ENCODE peak calls at places on chromosomes 7 and 10, in seven cellular contexts. M, K, X, W, J, N and D are unnamed samples.

GRCh38 chr10:84244651-84245270 is at the start of gene RGR:
- DNase-seq in W (no peak), X (no peak), M (peak), N (no peak), K (no peak), J (no peak), D (peak)

GRCh38 chr7:108265007-108265406 is 134.8 kb upstream of the LAMB4 start:
- DNase-seq in M (no peak), K (no peak), N (no peak), J (no peak), W (no peak), X (no peak), D (no peak)

GRCh38 chr10:115278294-115278693 is 185.1 kb downstream of the ATRNL1 start:
- DNase-seq in K (no peak), W (no peak), N (no peak), X (peak), J (no peak), M (no peak), D (no peak)

GRCh38 chr10:110833234-110833940 is 38.3 kb upstream of the PDCD4 start:
- DNase-seq in K (peak), J (no peak), N (peak), W (no peak), X (no peak), M (peak), D (no peak)

GRCh38 chr7:8413600-8413999 is 19.8 kb upstream of the NXPH1 start:
- DNase-seq in X (no peak), M (no peak), K (no peak), W (no peak), J (no peak), N (no peak), D (no peak)

GRCh38 chr10:97810476-97810875 is 38.7 kb upstream of the SFRP5 start:
- DNase-seq in N (no peak), X (no peak), M (peak), W (peak), K (no peak), J (no peak), D (no peak)

GRCh38 chr7:104814671-104815400 is 199.2 kb upstream of the KMT2E start:
- DNase-seq in K (no peak), X (no peak), W (no peak), M (no peak), N (no peak), J (no peak), D (no peak)

GRCh38 chr7:80659120-80660055 is 20.9 kb downstream of the CD36 start:
- DNase-seq in K (no peak), J (no peak), W (peak), X (peak), M (peak), N (no peak), D (peak)

GRCh38 chr10:7768417-7768816 is 19.4 kb downstream of the KIN start:
- DNase-seq in W (no peak), N (no peak), K (no peak), M (no peak), X (no peak), J (no peak), D (no peak)

GRCh38 chr10:3107426-3107961 is 40.1 kb downstream of the PFKP start:
- DNase-seq in M (no peak), X (no peak), W (peak), N (peak), J (no peak), K (no peak), D (peak)

GRCh38 chr10:119542990-119543813 is 683 bp upstream of the RGS10 start:
- DNase-seq in J (peak), M (peak), N (peak), K (peak), W (peak), X (peak), D (peak)

GRCh38 chr7:136405931-136406777 is 429.0 kb upstream of the MTPN start:
- DNase-seq in N (no peak), X (peak), J (peak), M (peak), K (peak), W (peak), D (peak)

GRCh38 chr7:48183370-48183743 is 12.1 kb downstream of the ABCA13 start:
- DNase-seq in W (no peak), X (no peak), M (no peak), N (no peak), J (no peak), K (no peak), D (peak)

GRCh38 chr7:151782598-151783448 is 94.1 kb downstream of the PRKAG2 start:
- DNase-seq in W (peak), X (peak), J (peak), M (peak), K (peak), N (peak), D (peak)

GRCh38 chr7:157687158-157687557 is 350.4 kb downstream of the DNAJB6 start:
- DNase-seq in W (no peak), N (no peak), J (no peak), M (no peak), K (no peak), X (no peak), D (no peak)

GRCh38 chr10:48609899-48610584 is 5.2 kb upstream of the ARHGAP22 start:
- DNase-seq in W (no peak), N (no peak), J (no peak), X (no peak), M (no peak), K (no peak), D (no peak)

GRCh38 chr7:104908636-104909035 is 105.4 kb upstream of the KMT2E start:
- DNase-seq in M (no peak), N (no peak), X (no peak), K (no peak), W (no peak), J (no peak), D (peak)

GRCh38 chr7:79876769-79877362 is 257.8 kb upstream of the GNAI1 start:
- DNase-seq in M (no peak), J (no peak), K (no peak), W (peak), N (no peak), X (no peak), D (peak)

GRCh38 chr10:114297136-114297705 is 58.2 kb downstream of the VWA2 start:
- DNase-seq in X (no peak), N (no peak), K (no peak), J (no peak), W (no peak), M (no peak), D (no peak)

GRCh38 chr10:75402486-75403143 is 1.1 kb upstream of the ZNF503 start:
- DNase-seq in M (no peak), N (peak), K (peak), W (no peak), X (no peak), J (peak), D (no peak)

GRCh38 chr10:121990015-121990677 is 1.2 kb downstream of the TACC2 start:
- DNase-seq in M (no peak), K (peak), J (no peak), X (no peak), W (no peak), N (no peak), D (no peak)

GRCh38 chr7:28903779-28904538 is 54.2 kb downstream of the TRIL start:
- DNase-seq in W (no peak), J (no peak), N (no peak), X (no peak), M (no peak), K (no peak), D (no peak)

GRCh38 chr7:28908775-28909174 is 49.4 kb downstream of the TRIL start:
- DNase-seq in M (no peak), J (no peak), X (no peak), K (no peak), N (no peak), W (no peak), D (no peak)

GRCh38 chr7:28900311-28900710 is 57.8 kb downstream of the TRIL start:
- DNase-seq in W (no peak), J (no peak), K (no peak), N (no peak), X (no peak), M (no peak), D (no peak)

GRCh38 chr7:28904539-28905143 is 53.5 kb downstream of the TRIL start:
- DNase-seq in N (no peak), M (no peak), W (no peak), J (no peak), X (no peak), K (no peak), D (no peak)
- H3K4me3 ChIP-seq in N (no peak), M (no peak), W (peak), J (no peak), X (no peak), K (peak), D (peak)

GRCh38 chr7:64884085-64884912 is 18.8 kb upstream of the ZNF273 start:
- DNase-seq in X (no peak), K (no peak), W (no peak), N (no peak), M (no peak), J (no peak), D (no peak)

GRCh38 chr7:64883113-64883905 is 19.8 kb upstream of the ZNF273 start:
- DNase-seq in K (peak), X (no peak), W (no peak), M (no peak), N (no peak), J (no peak), D (no peak)

GRCh38 chr7:64880322-64881297 is 22.5 kb upstream of the ZNF273 start:
- DNase-seq in K (peak), N (no peak), J (no peak), M (no peak), W (no peak), X (no peak), D (no peak)

GRCh38 chr7:64881461-64882287 is 21.4 kb upstream of the ZNF273 start:
- DNase-seq in J (no peak), M (no peak), X (no peak), N (no peak), K (peak), W (no peak), D (no peak)

GRCh38 chr7:64882341-64883112 is 20.5 kb upstream of the ZNF273 start:
- DNase-seq in W (no peak), K (peak), N (peak), X (no peak), J (no peak), M (no peak), D (peak)
- H3K4me3 ChIP-seq in W (peak), K (peak), N (peak), X (no peak), J (no peak), M (no peak), D (peak)

GRCh38 chr10:101682172-101682825 is 12.7 kb downstream of the FBXW4 start:
- DNase-seq in K (no peak), W (no peak), M (no peak), J (no peak), X (no peak), N (no peak), D (no peak)
- H3K4me3 ChIP-seq in K (no peak), W (peak), M (no peak), J (no peak), X (no peak), N (no peak), D (peak)

GRCh38 chr7:86280150-86280549 is 363.6 kb upstream of the GRM3 start:
- DNase-seq in W (no peak), J (no peak), K (no peak), X (no peak), N (no peak), M (no peak), D (no peak)

DNA sequence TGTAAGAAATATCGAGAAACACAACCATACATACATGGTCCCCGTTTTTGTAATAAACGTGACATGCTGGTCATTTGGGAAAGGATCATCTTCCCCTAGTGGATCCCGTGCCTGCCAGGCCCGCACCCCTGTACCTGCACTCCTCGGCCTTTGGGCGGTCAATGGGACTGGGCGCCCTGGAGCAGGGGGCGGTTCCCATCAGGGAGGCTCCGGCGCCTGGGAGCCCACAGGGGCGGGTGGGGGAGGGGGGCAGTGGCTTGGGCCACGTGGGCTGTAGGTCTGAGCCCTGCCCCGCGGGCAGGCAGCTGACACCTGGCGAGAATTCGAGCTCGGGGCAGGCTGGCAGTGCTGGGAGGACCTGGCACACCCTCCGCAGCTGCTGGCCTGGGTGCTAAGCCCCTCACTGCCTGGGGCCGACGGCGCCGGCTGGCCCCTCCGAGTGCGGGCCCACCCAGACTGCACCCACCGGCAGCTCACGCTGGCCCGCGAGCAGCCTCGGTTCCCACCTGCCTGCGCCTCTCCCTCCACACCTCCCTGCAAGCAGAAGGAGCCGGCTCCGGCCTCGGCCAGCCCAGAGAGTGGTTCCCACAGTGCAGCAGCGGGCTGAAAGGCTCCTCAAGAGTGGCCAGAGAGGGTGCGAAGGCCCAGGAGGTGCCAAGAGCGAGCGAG is 361.6 kb upstream of the GRM3 start:
- DNase-seq in W (no peak), X (no peak), J (no peak), K (no peak), M (no peak), N (no peak), D (no peak)
- H3K4me3 ChIP-seq in W (no peak), X (no peak), J (no peak), K (no peak), M (no peak), N (no peak), D (no peak)

GRCh38 chr7:131105294-131105802 is 222.3 kb upstream of the MKLN1 start:
- DNase-seq in M (no peak), X (no peak), J (no peak), K (no peak), W (peak), N (no peak), D (peak)

GRCh38 chr7:131106681-131107342 is 220.9 kb upstream of the MKLN1 start:
- DNase-seq in K (peak), X (peak), M (no peak), N (peak), J (peak), W (no peak), D (no peak)

GRCh38 chr7:131103997-131104396 is 223.7 kb upstream of the MKLN1 start:
- DNase-seq in N (no peak), X (no peak), W (peak), J (no peak), K (no peak), M (no peak), D (peak)

GRCh38 chr7:131105803-131106680 is 221.6 kb upstream of the MKLN1 start:
- DNase-seq in X (peak), K (peak), W (peak), N (peak), M (peak), J (peak), D (peak)

GRCh38 chr7:131104611-131105293 is 222.9 kb upstream of the MKLN1 start:
- DNase-seq in M (no peak), X (peak), N (no peak), K (no peak), W (peak), J (no peak), D (peak)
- H3K4me3 ChIP-seq in M (peak), X (peak), N (peak), K (peak), W (no peak), J (peak), D (peak)

GRCh38 chr7:142168746-142169145 is 57.2 kb downstream of the MGAM2 start:
- DNase-seq in K (no peak), X (no peak), N (no peak), W (no peak), J (no peak), M (no peak), D (no peak)
- H3K4me3 ChIP-seq in K (no peak), X (no peak), N (no peak), W (no peak), J (no peak), M (no peak), D (no peak)